ENCODE peak calls at places on chromosomes 1 and 21, in four cellular contexts. H is fibroblast of lung, F is astrocyte, I is fibroblast of mammary gland. S is an unnamed sample.

GRCh38 chr1:120133228-120133927 is 42.9 kb downstream of the SEC22B start:
- DNase-seq in H (no peak), F (no peak), I (peak), S (no peak)

GRCh38 chr1:91828583-91829281 is 57.2 kb downstream of the TGFBR3 start:
- DNase-seq in H (no peak), F (no peak), I (no peak), S (peak)

GRCh38 chr1:154760469-154760933 is 109.6 kb downstream of the KCNN3 start:
- DNase-seq in H (no peak), F (no peak), I (no peak), S (no peak)

GRCh38 chr21:26732442-26733221 is 112.6 kb downstream of the ADAMTS1 start:
- DNase-seq in H (peak), F (peak), I (peak), S (peak)

GRCh38 chr1:97094257-97094972 is 372.8 kb downstream of the PTBP2 start:
- DNase-seq in H (peak), F (peak), I (peak), S (peak)

GRCh38 chr1:196295766-196296165 is 312.5 kb downstream of the KCNT2 start:
- DNase-seq in H (no peak), F (peak), I (peak), S (peak)

GRCh38 chr1:245378352-245379144 is 223.8 kb downstream of the KIF26B start:
- DNase-seq in H (no peak), F (no peak), I (no peak), S (no peak)

GRCh38 chr1:206581571-206581981 is 30.7 kb downstream of the EIF2D start:
- DNase-seq in H (no peak), F (no peak), I (no peak), S (no peak)

GRCh38 chr1:202858789-202859414 is 30.0 kb downstream of the RABIF start:
- DNase-seq in H (no peak), F (no peak), I (peak), S (no peak)

GRCh38 chr21:44461005-44461404 is 5.7 kb downstream of the LRRC3 start:
- DNase-seq in H (no peak), F (no peak), I (no peak), S (no peak)

GRCh38 chr1:244461254-244462071 is at the start of gene CATSPERE:
- DNase-seq in H (peak), F (peak), I (peak), S (peak)

GRCh38 chr1:1954831-1955441 is 35.9 kb upstream of the TMEM52 start:
- DNase-seq in H (no peak), F (no peak), I (no peak), S (no peak)

GRCh38 chr1:221765527-221765926 is 23.6 kb upstream of the DUSP10 start:
- DNase-seq in H (no peak), F (no peak), I (peak), S (peak)

GRCh38 chr1:204106825-204107224 is 33.9 kb downstream of the SOX13 start:
- DNase-seq in H (no peak), F (no peak), I (no peak), S (no peak)

GRCh38 chr1:52601519-52601918 is 652 bp upstream of the GPX7 start:
- DNase-seq in H (no peak), F (no peak), I (peak), S (no peak)

GRCh38 chr1:201891451-201892045 is 2.9 kb downstream of the SHISA4 start:
- DNase-seq in H (no peak), F (no peak), I (no peak), S (no peak)

GRCh38 chr1:44713321-44713781 is 17.6 kb downstream of the RNU5D-1 start:
- DNase-seq in H (no peak), F (no peak), I (no peak), S (peak)

GRCh38 chr1:151837197-151837596 is 2.4 kb downstream of the C2CD4D start:
- DNase-seq in H (no peak), F (no peak), I (no peak), S (no peak)

GRCh38 chr21:34227386-34227852 is 136.4 kb upstream of the KCNE2 start:
- DNase-seq in H (peak), F (peak), I (peak), S (no peak)

GRCh38 chr1:166136252-166136651 is 30.5 kb downstream of the FAM78B start:
- DNase-seq in H (no peak), F (peak), I (no peak), S (no peak)

GRCh38 chr21:26801524-26801923 is 43.7 kb downstream of the ADAMTS1 start:
- DNase-seq in H (peak), F (peak), I (peak), S (no peak)

GRCh38 chr1:3775498-3776230 is 3.1 kb downstream of the SMIM1 start:
- DNase-seq in H (peak), F (peak), I (peak), S (peak)

GRCh38 chr1:202252271-202252670 is 58.7 kb downstream of the LGR6 start:
- DNase-seq in H (no peak), F (no peak), I (no peak), S (no peak)

GRCh38 chr1:68321084-68321685 is 88.9 kb upstream of the WLS start:
- DNase-seq in H (peak), F (no peak), I (no peak), S (peak)

GRCh38 chr21:32802954-32803353 is 31.4 kb upstream of the PAXBP1 start:
- DNase-seq in H (no peak), F (no peak), I (no peak), S (no peak)

GRCh38 chr1:38685373-38685772 is 174.2 kb downstream of the RRAGC start:
- DNase-seq in H (no peak), F (no peak), I (no peak), S (no peak)

GRCh38 chr1:204331847-204332487 is 27.8 kb downstream of the PLEKHA6 start:
- DNase-seq in H (no peak), F (no peak), I (no peak), S (no peak)

GRCh38 chr1:2777428-2778219 is 23.9 kb downstream of the TTC34 start:
- DNase-seq in H (no peak), F (no peak), I (no peak), S (peak)

GRCh38 chr1:153616144-153616884 is at the start of gene S100A14:
- DNase-seq in H (no peak), F (no peak), I (no peak), S (peak)
- H3K4me3 ChIP-seq in H (no peak), F (no peak), I (no peak), S (peak)

GRCh38 chr1:86753700-86754099 is 49.3 kb downstream of the SH3GLB1 start:
- DNase-seq in H (no peak), F (no peak), I (no peak), S (peak)
- TF ChIP-seq CTCF in H (no peak), F (peak), I (peak), S (peak)

DNA sequence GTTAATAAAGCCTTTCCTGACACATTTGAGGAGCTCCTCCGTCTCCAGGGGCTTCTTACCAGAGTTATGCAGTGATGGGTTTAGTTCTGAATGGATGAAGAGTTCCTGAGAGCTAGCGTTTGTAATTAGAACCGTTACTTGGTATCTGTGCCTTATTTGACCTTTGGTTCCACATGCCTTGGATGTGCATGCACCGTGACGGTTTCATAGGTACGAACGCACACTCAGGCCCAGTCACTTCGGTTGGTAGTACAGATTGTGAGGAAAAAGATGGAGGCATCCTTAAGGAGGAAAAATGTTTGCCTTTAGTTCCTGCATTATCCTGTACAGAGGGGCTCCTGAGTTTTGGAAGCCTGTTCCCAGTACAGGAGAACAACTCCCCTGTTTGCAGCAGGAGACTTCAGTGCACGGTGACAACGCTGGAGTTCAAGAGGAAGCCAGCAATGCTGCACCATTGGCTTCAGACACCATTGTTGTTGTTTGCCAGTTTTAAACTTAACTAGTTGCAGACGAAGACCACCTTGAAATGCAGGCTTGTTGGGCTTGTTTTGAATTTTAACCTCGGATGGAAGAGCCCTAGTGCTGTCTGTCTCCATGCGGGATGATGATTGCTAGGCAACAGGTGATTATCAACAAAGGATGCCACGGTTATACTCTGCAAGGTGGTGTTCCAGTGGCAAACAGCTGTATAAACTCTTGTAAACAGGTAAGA is 8.2 kb downstream of the RBM15 start:
- DNase-seq in H (no peak), F (no peak), I (no peak), S (no peak)
- H3K4me3 ChIP-seq in H (no peak), F (no peak), I (no peak), S (no peak)

GRCh38 chr1:13730301-13730700 is 30.3 kb downstream of the PRDM2 start:
- DNase-seq in H (no peak), F (no peak), I (no peak), S (no peak)

GRCh38 chr1:13730751-13731482 is 30.9 kb downstream of the PRDM2 start:
- DNase-seq in H (no peak), F (peak), I (no peak), S (peak)

GRCh38 chr1:13728104-13728503 is 28.1 kb downstream of the PRDM2 start:
- DNase-seq in H (no peak), F (no peak), I (no peak), S (no peak)

GRCh38 chr1:13723810-13724209 is 23.8 kb downstream of the PRDM2 start:
- DNase-seq in H (no peak), F (no peak), I (peak), S (peak)

DNA sequence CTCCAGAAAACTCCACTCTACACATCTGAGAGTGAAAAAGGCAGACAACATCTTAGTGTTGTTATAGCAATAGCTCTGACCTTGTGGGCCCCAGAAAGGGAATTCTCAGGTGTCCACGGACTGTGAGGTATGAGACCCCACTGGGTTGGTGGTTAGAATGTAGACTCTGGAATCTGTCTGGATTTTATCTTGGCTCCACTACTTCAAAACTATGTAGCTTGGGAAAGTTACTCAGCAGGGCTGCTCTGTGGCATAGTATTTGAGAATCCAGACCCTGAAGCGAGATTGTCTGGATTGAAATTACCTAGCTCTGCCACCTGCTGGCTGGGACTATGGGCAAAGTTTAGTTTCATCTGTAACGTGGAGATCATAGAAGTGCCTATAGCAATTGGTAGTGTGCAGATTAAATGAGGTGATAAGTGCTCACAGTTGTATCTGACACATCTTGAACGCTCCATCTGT is 25.8 kb downstream of the PRDM2 start:
- DNase-seq in H (no peak), F (peak), I (peak), S (peak)
- TF ChIP-seq CTCF in H (peak), F (peak), I (peak), S (peak)

GRCh38 chr1:150010388-150011115 is at the start of gene OTUD7B:
- DNase-seq in H (peak), F (peak), I (peak), S (no peak)

GRCh38 chr1:150005606-150006005 is 4.9 kb downstream of the OTUD7B start:
- DNase-seq in H (no peak), F (no peak), I (no peak), S (no peak)

GRCh38 chr1:150006881-150007401 is 3.6 kb downstream of the OTUD7B start:
- DNase-seq in H (peak), F (peak), I (peak), S (peak)

GRCh38 chr1:150009604-150010387 is 730 bp downstream of the OTUD7B start:
- DNase-seq in H (peak), F (peak), I (peak), S (peak)

GRCh38 chr1:150008699-150009098 is 1.8 kb downstream of the OTUD7B start:
- DNase-seq in H (no peak), F (no peak), I (no peak), S (no peak)
- H3K4me3 ChIP-seq in H (peak), F (peak), I (peak), S (peak)

S was measured in bronchial epithelial cell.